ENCODE peak calls at places on chromosomes 6 and 20, in five cellular contexts. One of them, this sample, is unnamed.

GRCh38 chr20:63861981-63862901 is 943 bp downstream of the ABHD16B start:
- DNase-seq in neural progenitor cell: no peak
- DNase-seq in fibroblast of lung: no peak
- DNase-seq in left ventricle myocardium inferior: no peak
- DNase-seq in lower lobe of right lung: no peak
- DNase-seq in this sample: no peak

GRCh38 chr6:10957414-10957886 is 70.6 kb downstream of the SYCP2L start:
- DNase-seq in neural progenitor cell: no peak
- DNase-seq in fibroblast of lung: no peak
- DNase-seq in left ventricle myocardium inferior: no peak
- DNase-seq in lower lobe of right lung: no peak
- DNase-seq in this sample: no peak

GRCh38 chr6:146785001-146785585 is 186.3 kb downstream of the ADGB start:
- DNase-seq in neural progenitor cell: peak; percentile 78
- DNase-seq in fibroblast of lung: peak; percentile 16
- DNase-seq in left ventricle myocardium inferior: no peak
- DNase-seq in lower lobe of right lung: no peak
- DNase-seq in this sample: no peak

GRCh38 chr6:167408235-167408869 is 83.5 kb downstream of the TTLL2 start:
- DNase-seq in neural progenitor cell: no peak
- DNase-seq in fibroblast of lung: no peak
- DNase-seq in left ventricle myocardium inferior: no peak
- DNase-seq in lower lobe of right lung: no peak
- DNase-seq in this sample: no peak

GRCh38 chr6:148548065-148548748 is 198.6 kb upstream of the UST start:
- DNase-seq in neural progenitor cell: no peak
- DNase-seq in fibroblast of lung: no peak
- DNase-seq in left ventricle myocardium inferior: peak; percentile 53
- DNase-seq in lower lobe of right lung: no peak
- DNase-seq in this sample: no peak

GRCh38 chr20:33071198-33071597 is 8.2 kb upstream of the BPIFB4 start:
- DNase-seq in neural progenitor cell: no peak
- DNase-seq in fibroblast of lung: no peak
- DNase-seq in left ventricle myocardium inferior: no peak
- DNase-seq in lower lobe of right lung: no peak
- DNase-seq in this sample: no peak

GRCh38 chr6:40347571-40348011 is 239.6 kb downstream of the LRFN2 start:
- DNase-seq in neural progenitor cell: peak; percentile 45
- DNase-seq in fibroblast of lung: no peak
- DNase-seq in left ventricle myocardium inferior: no peak
- DNase-seq in lower lobe of right lung: no peak
- DNase-seq in this sample: no peak

GRCh38 chr6:117270960-117271507 is 5.7 kb downstream of the VGLL2 start:
- DNase-seq in neural progenitor cell: no peak
- DNase-seq in fibroblast of lung: no peak
- DNase-seq in left ventricle myocardium inferior: no peak
- DNase-seq in lower lobe of right lung: no peak
- DNase-seq in this sample: no peak

GRCh38 chr6:10722570-10722819 is 375 bp upstream of the TMEM14C start:
- DNase-seq in neural progenitor cell: no peak
- DNase-seq in fibroblast of lung: no peak
- DNase-seq in left ventricle myocardium inferior: no peak
- DNase-seq in lower lobe of right lung: no peak
- DNase-seq in this sample: no peak

GRCh38 chr20:50267041-50267865 is 76.6 kb downstream of the CEBPB start:
- DNase-seq in neural progenitor cell: peak; percentile 47
- DNase-seq in fibroblast of lung: peak; percentile 57
- DNase-seq in left ventricle myocardium inferior: peak; percentile 62
- DNase-seq in lower lobe of right lung: peak; percentile 85
- DNase-seq in this sample: peak; percentile 90

GRCh38 chr20:32520927-32521203 is 64.3 kb downstream of the NOL4L start:
- DNase-seq in neural progenitor cell: no peak
- DNase-seq in fibroblast of lung: no peak
- DNase-seq in left ventricle myocardium inferior: no peak
- DNase-seq in lower lobe of right lung: no peak
- DNase-seq in this sample: no peak

GRCh38 chr20:24611360-24612140 is 142.1 kb downstream of the SYNDIG1 start:
- DNase-seq in neural progenitor cell: no peak
- DNase-seq in fibroblast of lung: no peak
- DNase-seq in left ventricle myocardium inferior: no peak
- DNase-seq in lower lobe of right lung: no peak
- DNase-seq in this sample: no peak

GRCh38 chr6:38671885-38672467 is 31.0 kb downstream of the GLO1 start:
- DNase-seq in neural progenitor cell: peak; percentile 74
- DNase-seq in fibroblast of lung: peak; percentile 43
- DNase-seq in left ventricle myocardium inferior: no peak
- DNase-seq in lower lobe of right lung: no peak
- DNase-seq in this sample: no peak

GRCh38 chr6:152463183-152463582 is 174.0 kb downstream of the SYNE1 start:
- DNase-seq in neural progenitor cell: no peak
- DNase-seq in fibroblast of lung: no peak
- DNase-seq in left ventricle myocardium inferior: no peak
- DNase-seq in lower lobe of right lung: no peak
- DNase-seq in this sample: no peak

GRCh38 chr6:143110572-143110971 is 49.9 kb downstream of the AIG1 start:
- DNase-seq in neural progenitor cell: no peak
- DNase-seq in fibroblast of lung: peak; percentile 79
- DNase-seq in left ventricle myocardium inferior: no peak
- DNase-seq in lower lobe of right lung: no peak
- DNase-seq in this sample: no peak

GRCh38 chr6:38638941-38639497 is 710 bp downstream of the BTBD9 start:
- DNase-seq in neural progenitor cell: peak; percentile 55
- DNase-seq in fibroblast of lung: peak; percentile 60
- DNase-seq in left ventricle myocardium inferior: no peak
- DNase-seq in lower lobe of right lung: no peak
- DNase-seq in this sample: peak; percentile 77

GRCh38 chr6:107235521-107235920 is 120.2 kb upstream of the BEND3 start:
- DNase-seq in neural progenitor cell: no peak
- DNase-seq in fibroblast of lung: no peak
- DNase-seq in left ventricle myocardium inferior: no peak
- DNase-seq in lower lobe of right lung: no peak
- DNase-seq in this sample: no peak

GRCh38 chr6:159203304-159204005 is 34.3 kb downstream of the FNDC1 start:
- DNase-seq in neural progenitor cell: no peak
- DNase-seq in fibroblast of lung: peak; percentile 96
- DNase-seq in left ventricle myocardium inferior: no peak
- DNase-seq in lower lobe of right lung: no peak
- DNase-seq in this sample: no peak

GRCh38 chr6:85498596-85499258 is 48.8 kb downstream of the NT5E start:
- DNase-seq in neural progenitor cell: no peak
- DNase-seq in fibroblast of lung: peak; percentile 61
- DNase-seq in left ventricle myocardium inferior: no peak
- DNase-seq in lower lobe of right lung: no peak
- DNase-seq in this sample: no peak

GRCh38 chr6:109239192-109239917 is 142.9 kb downstream of the CD164 start:
- DNase-seq in neural progenitor cell: no peak
- DNase-seq in fibroblast of lung: no peak
- DNase-seq in left ventricle myocardium inferior: no peak
- DNase-seq in lower lobe of right lung: peak; percentile 62
- DNase-seq in this sample: no peak

GRCh38 chr6:128124713-128125112 is 223.9 kb upstream of the THEMIS start:
- DNase-seq in neural progenitor cell: no peak
- DNase-seq in fibroblast of lung: peak; percentile 43
- DNase-seq in left ventricle myocardium inferior: no peak
- DNase-seq in lower lobe of right lung: no peak
- DNase-seq in this sample: no peak

GRCh38 chr6:152232494-152233151 is 404.5 kb downstream of the SYNE1 start:
- DNase-seq in neural progenitor cell: no peak
- DNase-seq in fibroblast of lung: peak; percentile 76
- DNase-seq in left ventricle myocardium inferior: peak; percentile 19
- DNase-seq in lower lobe of right lung: no peak
- DNase-seq in this sample: no peak

GRCh38 chr6:146433881-146434741 is 109.5 kb upstream of the RAB32 start:
- DNase-seq in neural progenitor cell: peak; percentile 64
- DNase-seq in fibroblast of lung: peak; percentile 38
- DNase-seq in left ventricle myocardium inferior: no peak
- DNase-seq in lower lobe of right lung: peak; percentile 50
- DNase-seq in this sample: peak; percentile 65

GRCh38 chr6:148793721-148794120 is 46.9 kb downstream of the UST start:
- DNase-seq in neural progenitor cell: no peak
- DNase-seq in fibroblast of lung: peak; percentile 46
- DNase-seq in left ventricle myocardium inferior: no peak
- DNase-seq in lower lobe of right lung: no peak
- DNase-seq in this sample: no peak

GRCh38 chr20:51132286-51132810 is 109.4 kb upstream of the KCNG1 start:
- DNase-seq in neural progenitor cell: no peak
- DNase-seq in fibroblast of lung: peak; percentile 9
- DNase-seq in left ventricle myocardium inferior: no peak
- DNase-seq in lower lobe of right lung: no peak
- DNase-seq in this sample: no peak

GRCh38 chr6:147806697-147807096 is 298.2 kb downstream of the SAMD5 start:
- DNase-seq in neural progenitor cell: no peak
- DNase-seq in fibroblast of lung: no peak
- DNase-seq in left ventricle myocardium inferior: no peak
- DNase-seq in lower lobe of right lung: no peak
- DNase-seq in this sample: no peak

GRCh38 chr20:2320813-2321658 is 25.2 kb downstream of the TGM3 start:
- DNase-seq in neural progenitor cell: no peak
- DNase-seq in fibroblast of lung: no peak
- DNase-seq in left ventricle myocardium inferior: no peak
- DNase-seq in lower lobe of right lung: no peak
- DNase-seq in this sample: no peak

GRCh38 chr20:48738399-48739304 is 89.1 kb downstream of the PREX1 start:
- DNase-seq in neural progenitor cell: no peak
- DNase-seq in fibroblast of lung: no peak
- DNase-seq in left ventricle myocardium inferior: no peak
- DNase-seq in lower lobe of right lung: no peak
- DNase-seq in this sample: no peak

GRCh38 chr6:31308050-31308844 is 36.4 kb upstream of the HLA-C start:
- DNase-seq in neural progenitor cell: peak; percentile 10
- DNase-seq in fibroblast of lung: no peak
- DNase-seq in left ventricle myocardium inferior: no peak
- DNase-seq in lower lobe of right lung: peak; percentile 93
- DNase-seq in this sample: peak; percentile 92

GRCh38 chr20:23161244-23161875 is 75.2 kb upstream of the CD93 start:
- DNase-seq in neural progenitor cell: no peak
- DNase-seq in fibroblast of lung: peak; percentile 53
- DNase-seq in left ventricle myocardium inferior: no peak
- DNase-seq in lower lobe of right lung: no peak
- DNase-seq in this sample: no peak

GRCh38 chr6:101086473-101086872 is 205.3 kb upstream of the ASCC3 start:
- DNase-seq in neural progenitor cell: peak; percentile 9
- DNase-seq in fibroblast of lung: no peak
- DNase-seq in left ventricle myocardium inferior: no peak
- DNase-seq in lower lobe of right lung: no peak
- DNase-seq in this sample: no peak
- H3K27ac ChIP-seq in neural progenitor cell: peak overlapping the region; percentile 4
- H3K27ac ChIP-seq in fibroblast of lung: no peak overlapping the region
- H3K27ac ChIP-seq in left ventricle myocardium inferior: no peak overlapping the region
- H3K27ac ChIP-seq in lower lobe of right lung: no peak overlapping the region
- H3K27ac ChIP-seq in this sample: no peak overlapping the region

GRCh38 chr6:45587229-45588060 is 209.7 kb upstream of the SUPT3H start:
- DNase-seq in neural progenitor cell: no peak
- DNase-seq in fibroblast of lung: no peak
- DNase-seq in left ventricle myocardium inferior: no peak
- DNase-seq in lower lobe of right lung: no peak
- DNase-seq in this sample: no peak
- H3K4me1 ChIP-seq in neural progenitor cell: no peaks in the 10 kb centered on the region
- H3K4me1 ChIP-seq in fibroblast of lung: peaks cover 10% of the 10 kb centered on the region
- H3K4me1 ChIP-seq in left ventricle myocardium inferior: no peaks in the 10 kb centered on the region
- H3K4me1 ChIP-seq in lower lobe of right lung: no peaks in the 10 kb centered on the region
- H3K4me1 ChIP-seq in this sample: no peaks in the 10 kb centered on the region

DNA sequence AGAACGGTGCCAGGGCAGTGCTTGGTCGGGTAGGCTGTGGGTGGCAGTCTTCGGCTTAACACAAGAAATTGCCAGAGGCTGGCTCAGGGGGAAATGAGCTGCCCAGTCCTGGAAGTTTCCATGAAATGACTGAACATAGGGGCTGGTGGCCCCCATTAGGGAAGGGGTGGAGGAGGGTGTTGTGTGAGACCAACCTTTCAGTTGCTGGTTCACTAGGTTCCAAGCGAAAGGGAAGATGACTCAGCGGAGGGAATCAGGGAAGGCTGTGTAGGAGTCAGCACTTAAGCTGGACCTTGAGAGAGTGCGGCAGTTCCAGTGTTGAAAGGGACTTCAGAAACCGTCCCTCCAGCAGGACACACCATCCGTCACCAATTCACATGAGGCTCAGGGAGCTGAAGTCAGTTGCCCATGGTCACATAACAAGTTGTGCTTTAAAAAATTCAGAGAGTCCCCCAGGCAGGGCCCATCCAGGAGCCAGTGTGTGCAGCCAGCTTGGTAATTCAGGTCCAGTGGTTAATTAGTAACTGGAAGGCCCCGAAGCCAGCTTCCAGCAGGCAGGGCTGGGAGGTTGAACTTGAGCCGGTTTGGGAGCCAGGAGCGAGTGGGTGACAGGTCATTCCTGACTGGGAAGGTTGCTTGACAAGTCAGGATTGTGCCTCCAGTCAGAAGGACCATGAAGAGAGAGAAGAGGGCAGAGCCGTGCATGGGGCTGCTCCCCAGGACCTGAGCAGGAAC is at the start of gene SGK2:
- DNase-seq in neural progenitor cell: no peak
- DNase-seq in fibroblast of lung: peak; percentile 67
- DNase-seq in left ventricle myocardium inferior: no peak
- DNase-seq in lower lobe of right lung: no peak
- DNase-seq in this sample: peak; percentile 70
- H3K27ac ChIP-seq in neural progenitor cell: no peak within 1 kb of the TSS
- H3K27ac ChIP-seq in fibroblast of lung: no peak within 1 kb of the TSS
- H3K27ac ChIP-seq in left ventricle myocardium inferior: no peak within 1 kb of the TSS
- H3K27ac ChIP-seq in lower lobe of right lung: no peak within 1 kb of the TSS
- H3K27ac ChIP-seq in this sample: no peak within 1 kb of the TSS

GRCh38 chr20:58604410-58604881 is 46.6 kb upstream of the STX16 start:
- DNase-seq in neural progenitor cell: no peak
- DNase-seq in fibroblast of lung: no peak
- DNase-seq in left ventricle myocardium inferior: no peak
- DNase-seq in lower lobe of right lung: no peak
- DNase-seq in this sample: no peak

GRCh38 chr20:58603656-58604184 is 47.4 kb upstream of the STX16 start:
- DNase-seq in neural progenitor cell: no peak
- DNase-seq in fibroblast of lung: peak; percentile 83
- DNase-seq in left ventricle myocardium inferior: no peak
- DNase-seq in lower lobe of right lung: no peak
- DNase-seq in this sample: no peak

GRCh38 chr20:58599966-58600365 is 51.1 kb upstream of the STX16 start:
- DNase-seq in neural progenitor cell: no peak
- DNase-seq in fibroblast of lung: no peak
- DNase-seq in left ventricle myocardium inferior: no peak
- DNase-seq in lower lobe of right lung: no peak
- DNase-seq in this sample: no peak

GRCh38 chr20:58600756-58601155 is 50.3 kb upstream of the STX16 start:
- DNase-seq in neural progenitor cell: no peak
- DNase-seq in fibroblast of lung: no peak
- DNase-seq in left ventricle myocardium inferior: no peak
- DNase-seq in lower lobe of right lung: no peak
- DNase-seq in this sample: no peak

GRCh38 chr20:58602124-58602523 is 49.0 kb upstream of the STX16 start:
- DNase-seq in neural progenitor cell: no peak
- DNase-seq in fibroblast of lung: no peak
- DNase-seq in left ventricle myocardium inferior: no peak
- DNase-seq in lower lobe of right lung: no peak
- DNase-seq in this sample: no peak
- H3K4me1 ChIP-seq in neural progenitor cell: peaks cover 12% of the 10 kb centered on the region
- H3K4me1 ChIP-seq in fibroblast of lung: no peaks in the 10 kb centered on the region
- H3K4me1 ChIP-seq in left ventricle myocardium inferior: no peaks in the 10 kb centered on the region
- H3K4me1 ChIP-seq in lower lobe of right lung: no peaks in the 10 kb centered on the region
- H3K4me1 ChIP-seq in this sample: no peaks in the 10 kb centered on the region

GRCh38 chr6:169070506-169071176 is 183.0 kb downstream of the THBS2 start:
- DNase-seq in neural progenitor cell: no peak
- DNase-seq in fibroblast of lung: peak; percentile 100
- DNase-seq in left ventricle myocardium inferior: peak; percentile 67
- DNase-seq in lower lobe of right lung: no peak
- DNase-seq in this sample: no peak
- H3K27ac ChIP-seq in neural progenitor cell: no peak overlapping the region
- H3K27ac ChIP-seq in fibroblast of lung: peak overlapping the region; percentile 72
- H3K27ac ChIP-seq in left ventricle myocardium inferior: peak overlapping the region; percentile 67
- H3K27ac ChIP-seq in lower lobe of right lung: no peak overlapping the region
- H3K27ac ChIP-seq in this sample: no peak overlapping the region

GRCh38 chr6:105882071-105882803 is 203.9 kb upstream of the PRDM1 start:
- DNase-seq in neural progenitor cell: no peak
- DNase-seq in fibroblast of lung: peak; percentile 50
- DNase-seq in left ventricle myocardium inferior: no peak
- DNase-seq in lower lobe of right lung: no peak
- DNase-seq in this sample: no peak
- H3K4me1 ChIP-seq in neural progenitor cell: no peaks in the 10 kb centered on the region
- H3K4me1 ChIP-seq in fibroblast of lung: no peaks in the 10 kb centered on the region
- H3K4me1 ChIP-seq in left ventricle myocardium inferior: no peaks in the 10 kb centered on the region
- H3K4me1 ChIP-seq in lower lobe of right lung: no peaks in the 10 kb centered on the region
- H3K4me1 ChIP-seq in this sample: no peaks in the 10 kb centered on the region